ENCODE peak calls at places on chromosomes 1 and 21, in five cellular contexts. X, D, U, A and J are unnamed samples.

GRCh38 chr1:33370286-33370685 is 49.4 kb upstream of the A3GALT2 start:
- DNase-seq in X (no peak), D (no peak), U (no peak), A (no peak), J (no peak)

GRCh38 chr1:46300673-46301405 is 2.6 kb downstream of the LRRC41 start:
- DNase-seq in X (no peak), D (no peak), U (peak; percentile 17), A (no peak), J (no peak)

GRCh38 chr1:86582161-86582560 is 35.3 kb downstream of the CLCA4 start:
- DNase-seq in X (no peak), D (no peak), U (no peak), A (no peak), J (no peak)

GRCh38 chr1:20710450-20711284 is 7.1 kb downstream of the KIF17 start:
- DNase-seq in X (no peak), D (no peak), U (no peak), A (no peak), J (no peak)

GRCh38 chr1:201015551-201016091 is 7.9 kb downstream of the KIF21B start:
- DNase-seq in X (no peak), D (no peak), U (no peak), A (no peak), J (no peak)

GRCh38 chr1:67468066-67468718 is 38.0 kb upstream of the SERBP1 start:
- DNase-seq in X (no peak), D (no peak), U (no peak), A (no peak), J (no peak)

GRCh38 chr21:17921579-17922530 is 102.7 kb upstream of the C21orf91 start:
- DNase-seq in X (no peak), D (no peak), U (no peak), A (no peak), J (no peak)

GRCh38 chr1:228332797-228333738 is 73.6 kb downstream of the TRIM11 start:
- DNase-seq in X (no peak), D (no peak), U (no peak), A (no peak), J (no peak)

GRCh38 chr21:41921089-41921819 is 32.6 kb downstream of the C2CD2 start:
- DNase-seq in X (no peak), D (no peak), U (no peak), A (no peak), J (peak; percentile 58)

GRCh38 chr1:26284597-26285351 is 4.9 kb downstream of the SH3BGRL3 start:
- DNase-seq in X (peak; percentile 97), D (peak; percentile 95), U (peak; percentile 68), A (no peak), J (peak; percentile 96)

GRCh38 chr21:17527240-17527639 is 14.4 kb downstream of the CXADR start:
- DNase-seq in X (no peak), D (no peak), U (no peak), A (no peak), J (no peak)

GRCh38 chr1:109917429-109918076 is 6.9 kb downstream of the CSF1 start:
- DNase-seq in X (no peak), D (no peak), U (no peak), A (no peak), J (no peak)

GRCh38 chr1:54302951-54303843 is 103.0 kb downstream of the SSBP3 start:
- DNase-seq in X (no peak), D (no peak), U (no peak), A (peak; percentile 89), J (no peak)

GRCh38 chr1:82818596-82818995 is 1017.9 kb downstream of the ADGRL2 start:
- DNase-seq in X (no peak), D (no peak), U (no peak), A (peak; percentile 77), J (no peak)

GRCh38 chr1:84892657-84893618 is at the start of gene LPAR3:
- DNase-seq in X (no peak), D (peak; percentile 8), U (no peak), A (peak; percentile 67), J (no peak)

GRCh38 chr1:230286166-230286889 is 139.8 kb downstream of the PGBD5 start:
- DNase-seq in X (no peak), D (no peak), U (no peak), A (no peak), J (no peak)

GRCh38 chr1:200867018-200867811 is 5.6 kb upstream of the GPR25 start:
- DNase-seq in X (no peak), D (no peak), U (peak; percentile 91), A (peak; percentile 67), J (no peak)

GRCh38 chr1:64969305-64970066 is 3.1 kb upstream of the JAK1 start:
- DNase-seq in X (no peak), D (no peak), U (no peak), A (no peak), J (no peak)

GRCh38 chr1:226549094-226549936 is 751 bp downstream of the STUM start:
- DNase-seq in X (no peak), D (no peak), U (no peak), A (no peak), J (no peak)

GRCh38 chr1:42567038-42567437 is 91.2 kb upstream of the PPIH start:
- DNase-seq in X (no peak), D (no peak), U (no peak), A (no peak), J (no peak)

GRCh38 chr1:234997201-234998173 is 131.2 kb downstream of the TOMM20 start:
- DNase-seq in X (no peak), D (no peak), U (no peak), A (peak; percentile 57), J (no peak)

GRCh38 chr1:166122873-166123466 is 43.8 kb downstream of the FAM78B start:
- DNase-seq in X (no peak), D (no peak), U (no peak), A (no peak), J (no peak)

GRCh38 chr1:16038620-16038912 is 5.0 kb upstream of the CLCNKB start:
- DNase-seq in X (no peak), D (no peak), U (no peak), A (no peak), J (no peak)

GRCh38 chr1:32684167-32684811 is 18.3 kb downstream of the SYNC start:
- DNase-seq in X (no peak), D (no peak), U (no peak), A (no peak), J (no peak)

GRCh38 chr1:78210167-78210566 is 164.4 kb downstream of the GIPC2 start:
- DNase-seq in X (no peak), D (no peak), U (no peak), A (no peak), J (no peak)

GRCh38 chr1:53733447-53733931 is 5.5 kb downstream of the GLIS1 start:
- DNase-seq in X (no peak), D (no peak), U (no peak), A (no peak), J (no peak)

GRCh38 chr1:95984975-95985374 is 736.6 kb upstream of the PTBP2 start:
- DNase-seq in X (no peak), D (no peak), U (no peak), A (no peak), J (no peak)

GRCh38 chr1:152479792-152480595 is 30.6 kb upstream of the LCE5A start:
- DNase-seq in X (peak; percentile 51), D (peak; percentile 26), U (peak; percentile 59), A (no peak), J (peak; percentile 94)

GRCh38 chr1:18149113-18149641 is 41.6 kb downstream of the IGSF21 start:
- DNase-seq in X (no peak), D (no peak), U (peak; percentile 54), A (peak; percentile 43), J (no peak)

GRCh38 chr1:169486281-169486904 is 649 bp upstream of the SLC19A2 start:
- DNase-seq in X (no peak), D (no peak), U (no peak), A (no peak), J (no peak)

GRCh38 chr1:53110370-53111072 is 31.9 kb downstream of the SLC1A7 start:
- DNase-seq in X (no peak), D (peak; percentile 45), U (no peak), A (no peak), J (peak; percentile 51)

GRCh38 chr1:229018674-229019295 is 252.1 kb upstream of the RAB4A start:
- DNase-seq in X (no peak), D (no peak), U (no peak), A (no peak), J (no peak)

GRCh38 chr1:245692318-245692717 is 537.5 kb downstream of the KIF26B start:
- DNase-seq in X (no peak), D (no peak), U (no peak), A (no peak), J (no peak)

GRCh38 chr1:225767591-225768540 is 9.8 kb upstream of the SRP9 start:
- DNase-seq in X (no peak), D (no peak), U (peak; percentile 25), A (peak; percentile 79), J (peak; percentile 32)

GRCh38 chr1:154497026-154497806 is 4.8 kb upstream of the TDRD10 start:
- DNase-seq in X (no peak), D (no peak), U (peak; percentile 56), A (no peak), J (no peak)

GRCh38 chr1:230713915-230714764 is at the start of gene AGT:
- DNase-seq in X (no peak), D (no peak), U (no peak), A (no peak), J (no peak)

GRCh38 chr1:97571760-97572159 is 349.1 kb downstream of the DPYD start:
- DNase-seq in X (no peak), D (no peak), U (no peak), A (no peak), J (no peak)

GRCh38 chr1:224623743-224624333 is 7.7 kb downstream of the CNIH3 start:
- DNase-seq in X (peak; percentile 21), D (peak; percentile 48), U (peak; percentile 62), A (peak; percentile 91), J (no peak)